ENCODE peak calls at places on chromosome 17, in six cellular contexts. M is mesendoderm, A is mesenchymal stem cell, S is neuronal stem cell, R is IMR-90, C is H1. G is an unnamed sample.

GRCh38 chr17:2347805-2348685 is 10.7 kb downstream of the SGSM2 start:
- DNase-seq in S (peak), M (peak), R (peak), C (peak), A (peak), G (no peak)

GRCh38 chr17:47651704-47652103 is 2.0 kb downstream of the KPNB1 start:
- DNase-seq in R (no peak), M (no peak), A (no peak), S (no peak), C (no peak), G (no peak)

GRCh38 chr17:79801156-79802038 is 4.5 kb upstream of the CBX8 start:
- DNase-seq in C (no peak), S (no peak), M (no peak), A (no peak), R (no peak), G (peak)

GRCh38 chr17:69047368-69048263 is 13.1 kb downstream of the ABCA9 start:
- DNase-seq in A (peak), C (no peak), S (no peak), R (peak), M (peak), G (peak)

GRCh38 chr17:13561606-13562270 is 40.0 kb downstream of the HS3ST3A1 start:
- DNase-seq in C (no peak), R (no peak), S (no peak), M (no peak), A (no peak), G (peak)

GRCh38 chr17:2721603-2722002 is 10.0 kb upstream of the CLUH start:
- DNase-seq in C (no peak), S (no peak), M (no peak), R (no peak), A (no peak), G (no peak)

GRCh38 chr17:36001862-36002603 is 680 bp upstream of the CCL15 start:
- DNase-seq in M (no peak), S (no peak), C (no peak), R (no peak), A (no peak), G (no peak)

GRCh38 chr17:6456914-6457687 is 12.8 kb downstream of the PIMREG start:
- DNase-seq in S (no peak), C (no peak), M (peak), R (peak), A (peak), G (peak)

GRCh38 chr17:73064084-73064938 is 28.2 kb downstream of the SLC39A11 start:
- DNase-seq in S (no peak), R (no peak), M (no peak), A (peak), C (no peak), G (no peak)

GRCh38 chr17:49035470-49036269 is 38.5 kb downstream of the IGF2BP1 start:
- DNase-seq in C (peak), A (peak), S (no peak), R (peak), M (peak), G (peak)

GRCh38 chr17:72538921-72539352 is 418.1 kb downstream of the SOX9 start:
- DNase-seq in M (no peak), A (no peak), C (peak), S (no peak), R (no peak), G (no peak)

GRCh38 chr17:69516911-69517310 is 102.4 kb downstream of the MAP2K6 start:
- DNase-seq in A (no peak), C (no peak), S (no peak), M (no peak), R (no peak), G (no peak)

GRCh38 chr17:18959071-18959844 is 7.3 kb downstream of the SLC5A10 start:
- DNase-seq in A (no peak), C (no peak), R (no peak), M (no peak), S (no peak), G (no peak)

GRCh38 chr17:40430272-40431230 is 12.7 kb upstream of the IGFBP4 start:
- DNase-seq in A (no peak), M (no peak), C (no peak), S (no peak), R (no peak), G (no peak)

GRCh38 chr17:79202476-79202875 is 127.9 kb downstream of the ENGASE start:
- DNase-seq in A (no peak), M (no peak), R (no peak), C (no peak), S (no peak), G (no peak)

GRCh38 chr17:32920293-32920692 is 7.7 kb upstream of the TMEM98 start:
- DNase-seq in S (no peak), A (no peak), R (no peak), C (no peak), M (no peak), G (no peak)

GRCh38 chr17:47288531-47289116 is 35.0 kb downstream of the ITGB3 start:
- DNase-seq in R (peak), M (no peak), C (no peak), A (peak), S (no peak), G (no peak)

GRCh38 chr17:33751702-33752065 is 458.6 kb upstream of the ASIC2 start:
- DNase-seq in S (peak), M (peak), C (no peak), R (no peak), A (no peak), G (no peak)

GRCh38 chr17:2710804-2711607 is 558 bp downstream of the CLUH start:
- DNase-seq in M (peak), S (no peak), A (peak), C (no peak), R (no peak), G (no peak)

GRCh38 chr17:35972066-35972465 is 9.2 kb downstream of the CCL16 start:
- DNase-seq in S (no peak), M (no peak), C (no peak), A (no peak), R (no peak), G (no peak)

GRCh38 chr17:81025756-81026155 is 9.2 kb upstream of the BAIAP2 start:
- DNase-seq in S (no peak), M (no peak), C (no peak), R (no peak), A (no peak), G (no peak)

GRCh38 chr17:69672924-69673323 is 258.4 kb downstream of the MAP2K6 start:
- DNase-seq in S (no peak), M (peak), R (peak), C (no peak), A (peak), G (peak)

GRCh38 chr17:72705905-72706395 is 386.5 kb downstream of the SLC39A11 start:
- DNase-seq in A (no peak), M (no peak), C (no peak), R (no peak), S (no peak), G (no peak)

DNA sequence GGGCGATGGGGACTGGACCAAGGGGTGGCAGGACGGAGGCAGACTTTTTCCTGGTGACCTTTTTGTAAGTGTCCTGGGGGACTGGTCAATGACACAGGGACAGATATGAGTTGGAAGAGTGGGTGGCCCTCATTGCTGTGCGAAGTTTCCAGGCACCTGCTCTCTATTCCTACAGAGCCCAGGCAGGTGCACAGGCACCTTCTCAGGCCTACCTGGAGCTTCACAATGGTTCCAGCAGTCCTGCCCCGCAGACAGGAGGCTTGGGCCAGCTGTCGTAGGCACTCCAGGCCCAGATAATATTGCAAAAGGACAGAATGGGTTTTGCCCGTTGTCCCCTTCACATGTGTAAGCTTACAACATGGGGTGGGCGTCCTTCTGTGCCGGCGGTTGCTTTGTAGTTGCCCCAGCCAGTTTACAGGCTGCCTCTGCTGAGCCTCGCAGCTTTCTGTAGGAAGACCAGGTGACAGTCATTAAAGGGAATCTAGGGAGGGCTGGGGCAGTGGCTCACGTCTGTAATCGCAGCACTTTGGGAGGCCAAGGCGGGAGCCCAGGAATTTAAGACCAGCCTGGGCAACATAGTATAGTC is 84.3 kb downstream of the ARHGAP23 start:
- DNase-seq in A (no peak), R (no peak), C (no peak), M (peak), S (no peak), G (no peak)
- H3K18ac ChIP-seq in A (no peak), R (no peak), C (no peak), M (no peak), S (no peak), G (no peak)

DNA sequence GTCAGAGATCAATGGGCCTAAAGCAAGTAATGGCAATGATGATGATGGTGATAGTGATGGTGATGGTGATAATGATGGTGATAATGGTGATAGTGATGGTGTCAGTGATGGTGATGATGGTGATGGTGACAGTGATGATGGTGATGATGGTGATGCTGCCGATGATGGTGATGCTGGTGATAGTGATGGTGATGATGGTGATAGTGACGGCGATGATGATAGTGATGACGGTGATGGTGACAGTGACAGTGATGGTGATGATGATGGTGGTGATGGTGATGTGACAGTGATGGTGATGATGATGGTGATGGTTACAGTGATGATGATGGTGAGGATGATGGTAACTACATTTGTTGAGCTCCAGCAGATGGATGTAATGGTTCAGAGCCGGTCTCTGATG is 30.8 kb upstream of the OR4D1 start:
- DNase-seq in A (no peak), C (no peak), M (no peak), R (no peak), S (no peak), G (no peak)
- H3K23ac ChIP-seq in A (no peak), C (no peak), M (no peak), R (no peak), S (peak), G (no peak)

GRCh38 chr17:27535975-27536374 is 79.7 kb downstream of the KSR1 start:
- DNase-seq in C (no peak), M (no peak), A (no peak), S (no peak), R (no peak), G (peak)
- H3K4me3 ChIP-seq in C (no peak), M (no peak), A (no peak), S (no peak), R (no peak), G (no peak)

GRCh38 chr17:9054611-9055010 is 33.3 kb downstream of the NTN1 start:
- DNase-seq in A (no peak), S (peak), R (no peak), M (peak), C (peak), G (no peak)
- H3K18ac ChIP-seq in A (no peak), S (peak), R (no peak), M (no peak), C (peak), G (no peak)

GRCh38 chr17:75666959-75667790 is at the start of the genes RECQL5 and SAP30BP:
- DNase-seq in S (peak), C (peak), R (peak), A (peak), M (peak), G (peak)
- H3K23ac ChIP-seq in S (peak), C (no peak), R (peak), A (peak), M (no peak), G (no peak)

GRCh38 chr17:82128287-82128686 is 30.3 kb upstream of the FASN start:
- DNase-seq in S (no peak), R (no peak), M (no peak), A (no peak), C (no peak), G (no peak)
- H3K4me3 ChIP-seq in S (no peak), R (no peak), M (no peak), A (no peak), C (no peak), G (no peak)

DNA sequence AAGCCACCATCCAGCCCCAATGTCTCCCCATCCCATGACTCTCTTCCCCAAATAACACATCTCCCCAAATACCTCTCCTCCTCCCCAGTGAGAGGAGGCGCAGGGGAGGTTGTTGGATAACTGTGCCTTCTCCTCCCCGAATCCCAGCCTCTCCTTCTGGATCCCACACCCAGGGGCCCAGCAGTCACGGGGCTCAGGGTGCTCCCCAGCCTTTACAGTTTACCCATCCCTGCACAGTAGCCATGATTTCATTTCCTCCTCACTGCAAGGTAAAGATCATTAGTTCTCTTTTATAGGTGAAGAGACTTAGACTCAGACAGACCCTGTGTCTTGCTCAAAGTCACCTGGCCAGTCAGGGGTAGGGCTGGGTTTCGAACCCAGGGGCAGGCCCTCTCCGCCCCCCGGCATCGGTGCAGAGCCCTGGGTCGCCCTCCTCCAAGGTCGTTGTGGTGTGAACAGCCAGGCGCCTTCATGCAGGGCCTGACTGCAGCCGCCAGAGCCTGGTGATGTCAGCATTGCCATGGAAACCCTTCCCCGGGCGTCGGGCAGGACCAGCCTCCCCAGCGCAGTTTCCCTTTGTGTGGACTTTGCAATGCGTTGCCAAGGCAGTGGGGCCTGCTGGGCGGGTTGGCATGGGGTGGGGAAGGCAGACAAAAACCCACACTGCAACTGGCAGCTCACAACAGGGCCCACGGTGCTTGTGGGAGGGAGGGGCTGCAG is 53.3 kb upstream of the TOB1 start:
- DNase-seq in C (peak), R (peak), M (peak), S (peak), A (peak), G (peak)
- H3K18ac ChIP-seq in C (peak), R (no peak), M (no peak), S (peak), A (peak), G (no peak)

DNA sequence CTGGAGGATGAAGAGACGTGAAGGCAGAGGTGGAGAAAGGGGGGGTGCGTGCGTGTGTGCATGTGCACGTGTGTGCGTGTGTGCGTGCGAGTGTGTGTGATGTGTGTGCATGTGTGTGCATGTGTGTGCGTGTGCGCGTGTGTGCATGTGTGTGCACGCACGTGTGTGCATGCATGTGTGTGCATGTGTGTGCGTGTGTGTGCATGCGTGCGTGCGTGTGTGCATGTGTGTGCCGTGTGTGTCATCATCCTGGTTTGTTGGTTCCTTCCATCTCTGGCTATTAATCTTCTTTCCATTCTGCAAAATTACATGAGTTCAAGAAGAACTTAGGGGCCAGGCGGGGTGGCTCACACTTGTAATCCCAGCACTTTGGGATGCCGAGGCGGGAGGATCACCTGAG is 17.0 kb upstream of the RPL38 start:
- DNase-seq in M (no peak), S (no peak), C (no peak), A (no peak), R (no peak), G (no peak)
- H3K23ac ChIP-seq in M (no peak), S (peak), C (no peak), A (no peak), R (no peak), G (no peak)

G was measured in trophoblast cell.